ENCODE peak calls at places on chromosomes 13 and 19, in seven cellular contexts. S, L, C, R, F, K and N are unnamed samples.

GRCh38 chr13:25169356-25169755 is 2.7 kb downstream of the AMER2 start:
- DNase-seq in F (no peak), R (no peak), K (no peak), C (no peak), L (no peak), S (no peak), N (no peak)

GRCh38 chr19:52170863-52171320 is 529 bp downstream of the ZNF836 start:
- DNase-seq in F (peak), S (no peak), C (peak), R (no peak), K (peak), L (no peak), N (peak)

GRCh38 chr19:33098023-33098652 is 17.2 kb downstream of the GPATCH1 start:
- DNase-seq in F (no peak), L (no peak), C (no peak), S (no peak), K (no peak), R (no peak), N (no peak)

GRCh38 chr19:50368649-50369570 is 3.5 kb upstream of the NAPSA start:
- DNase-seq in L (peak), C (peak), S (peak), K (peak), R (peak), F (peak), N (peak)

GRCh38 chr19:35216833-35217707 is 11.5 kb downstream of the FAM187B start:
- DNase-seq in K (no peak), F (peak), S (no peak), C (no peak), R (no peak), L (peak), N (no peak)

GRCh38 chr19:543912-544608 is at the start of gene GZMM:
- DNase-seq in S (no peak), C (no peak), F (peak), K (no peak), L (peak), R (no peak), N (no peak)

GRCh38 chr13:111153977-111154332 is 38.8 kb downstream of the ARHGEF7 start:
- DNase-seq in K (peak), F (no peak), S (no peak), R (no peak), L (peak), C (no peak), N (no peak)

GRCh38 chr13:97456047-97456446 is 22.1 kb downstream of the RAP2A start:
- DNase-seq in C (no peak), K (no peak), R (no peak), L (no peak), S (no peak), F (no peak), N (no peak)

GRCh38 chr13:42041684-42042035 is 6.8 kb upstream of the DGKH start:
- DNase-seq in K (peak), F (no peak), L (peak), C (no peak), S (no peak), R (peak), N (peak)

GRCh38 chr13:99691552-99691951 is 190.3 kb downstream of the TM9SF2 start:
- DNase-seq in L (no peak), R (no peak), K (no peak), S (no peak), F (no peak), C (no peak), N (no peak)

GRCh38 chr19:1172353-1173159 is 1.5 kb downstream of the SBNO2 start:
- DNase-seq in S (no peak), R (peak), K (peak), C (peak), L (no peak), F (peak), N (no peak)

GRCh38 chr13:113616991-113617749 is 32.6 kb downstream of the TFDP1 start:
- DNase-seq in S (no peak), L (no peak), R (no peak), F (no peak), C (no peak), K (no peak), N (no peak)

GRCh38 chr13:98959775-98960325 is 18.0 kb downstream of the DOCK9 start:
- DNase-seq in C (no peak), R (no peak), F (no peak), S (no peak), K (no peak), L (no peak), N (no peak)

GRCh38 chr13:40158218-40158617 is 502.8 kb downstream of the COG6 start:
- DNase-seq in R (no peak), F (no peak), K (no peak), L (no peak), C (peak), S (no peak), N (no peak)

GRCh38 chr19:51695702-51696315 is 2.7 kb downstream of the SPACA6 start:
- DNase-seq in F (no peak), S (no peak), L (no peak), K (no peak), R (no peak), C (no peak), N (no peak)

GRCh38 chr13:66809496-66809895 is 420.6 kb downstream of the PCDH9 start:
- DNase-seq in C (no peak), R (no peak), S (no peak), L (no peak), F (no peak), K (no peak), N (no peak)

GRCh38 chr19:13160557-13160956 is 10.3 kb downstream of the IER2 start:
- DNase-seq in C (no peak), K (no peak), L (no peak), F (no peak), R (no peak), S (no peak), N (no peak)

GRCh38 chr19:35868823-35869326 is 501 bp downstream of the APLP1 start:
- DNase-seq in F (no peak), S (no peak), R (no peak), C (no peak), L (no peak), K (no peak), N (no peak)

GRCh38 chr19:55056827-55057226 is 6.1 kb downstream of the RDH13 start:
- DNase-seq in C (no peak), F (no peak), L (no peak), R (no peak), S (no peak), K (no peak), N (no peak)
- TF ChIP-seq POLR2AphosphoS5 in C (no peak), F (no peak), L (no peak), R (no peak), S (peak), K (no peak), N (no peak)

GRCh38 chr19:19461671-19462622 is 53.4 kb downstream of the TSSK6 start:
- DNase-seq in R (no peak), S (no peak), F (peak), L (peak), K (peak), C (peak), N (no peak)

GRCh38 chr19:19461306-19461670 is 54.1 kb downstream of the TSSK6 start:
- DNase-seq in L (no peak), K (no peak), R (no peak), F (no peak), C (no peak), S (no peak), N (no peak)

GRCh38 chr19:19464339-19465098 is 50.8 kb downstream of the TSSK6 start:
- DNase-seq in F (no peak), S (no peak), L (no peak), C (peak), R (no peak), K (no peak), N (no peak)

GRCh38 chr19:19465436-19466070 is 49.8 kb downstream of the TSSK6 start:
- DNase-seq in C (no peak), S (no peak), L (no peak), K (no peak), F (no peak), R (no peak), N (no peak)

GRCh38 chr19:19463348-19464117 is 51.8 kb downstream of the TSSK6 start:
- DNase-seq in S (no peak), F (no peak), K (peak), L (no peak), R (no peak), C (peak), N (no peak)
- TF ChIP-seq POLR2AphosphoS5 in S (no peak), F (no peak), K (peak), L (no peak), R (no peak), C (no peak), N (no peak)

GRCh38 chr19:17871878-17872250 is at the start of gene SLC5A5:
- DNase-seq in K (no peak), F (peak), R (no peak), C (no peak), S (no peak), L (peak), N (no peak)

GRCh38 chr19:17872251-17873001 is 681 bp downstream of the SLC5A5 start:
- DNase-seq in C (no peak), S (no peak), R (no peak), K (no peak), F (peak), L (no peak), N (no peak)

GRCh38 chr19:17873661-17874422 is 2.1 kb downstream of the SLC5A5 start:
- DNase-seq in K (no peak), C (no peak), L (peak), F (peak), S (peak), R (no peak), N (peak)

GRCh38 chr19:17877696-17878095 is 6.0 kb downstream of the SLC5A5 start:
- DNase-seq in S (no peak), K (no peak), R (no peak), C (no peak), F (no peak), L (no peak), N (no peak)

GRCh38 chr19:17874423-17875135 is 2.8 kb downstream of the SLC5A5 start:
- DNase-seq in L (no peak), F (no peak), C (no peak), R (no peak), K (no peak), S (no peak), N (no peak)
- TF ChIP-seq POLR2AphosphoS5 in L (no peak), F (no peak), C (no peak), R (no peak), K (no peak), S (no peak), N (no peak)

GRCh38 chr13:44300895-44301638 is 72.6 kb upstream of the SERP2 start:
- DNase-seq in R (peak), K (peak), F (no peak), S (peak), C (peak), L (no peak), N (peak)
- TF ChIP-seq POLR2AphosphoS5 in R (no peak), K (peak), F (no peak), S (peak), C (no peak), L (no peak), N (no peak)

DNA sequence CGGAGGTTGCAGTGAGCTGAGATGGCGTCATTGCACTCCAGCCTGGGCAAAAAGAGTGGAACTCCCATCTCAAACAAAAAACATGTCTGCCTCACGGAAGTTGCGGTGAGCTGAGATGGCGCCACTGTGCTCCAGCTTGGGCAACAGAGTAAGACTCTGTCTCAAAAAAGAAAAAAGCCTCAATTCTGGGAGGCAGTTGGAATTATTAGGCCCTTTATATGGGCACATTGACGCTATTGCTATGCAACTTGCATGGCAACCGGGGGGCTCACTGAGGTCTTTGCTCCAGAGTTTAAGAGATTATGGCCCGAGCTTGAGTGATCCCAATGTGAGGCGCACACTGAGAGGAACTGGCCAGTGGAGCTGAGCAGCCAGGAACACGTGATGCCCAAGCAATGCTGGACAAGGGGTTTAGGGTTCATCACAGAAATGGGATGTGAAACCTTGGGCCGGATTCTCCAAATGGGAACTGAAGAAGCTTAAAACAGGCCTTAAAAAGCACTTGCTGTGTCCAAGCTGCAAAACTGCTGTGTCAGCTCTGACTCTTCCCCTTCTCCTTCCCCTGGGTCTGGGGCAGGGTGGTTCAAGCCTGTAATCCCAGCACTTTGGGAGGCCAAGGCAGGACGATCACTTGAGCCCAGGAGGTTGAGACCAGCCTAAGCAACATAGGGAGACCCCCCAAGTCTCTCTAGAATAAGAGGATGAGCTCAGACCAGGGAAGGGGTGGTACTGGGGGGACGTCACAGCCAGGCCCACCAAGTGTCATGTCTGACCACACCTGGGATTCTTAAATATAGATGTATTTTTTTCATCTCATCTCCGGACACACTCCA is 2.5 kb downstream of the FTL start:
- DNase-seq in F (peak), S (no peak), R (no peak), C (no peak), L (peak), K (peak), N (no peak)
- TF ChIP-seq POLR2AphosphoS5 in F (peak), S (no peak), R (no peak), C (no peak), L (peak), K (peak), N (peak)

GRCh38 chr13:34161829-34162544 is 344.0 kb downstream of the RFC3 start:
- DNase-seq in S (no peak), R (no peak), K (no peak), L (no peak), C (peak), F (no peak), N (no peak)
- TF ChIP-seq POLR2AphosphoS5 in S (no peak), R (no peak), K (peak), L (no peak), C (no peak), F (no peak), N (no peak)

GRCh38 chr13:70579941-70580340 is 471.7 kb upstream of the KLHL1 start:
- DNase-seq in K (no peak), F (no peak), S (no peak), R (no peak), C (no peak), L (no peak), N (no peak)
- TF ChIP-seq POLR2AphosphoS5 in K (no peak), F (no peak), S (no peak), R (no peak), C (no peak), L (no peak), N (no peak)

GRCh38 chr19:40717325-40717879 is 490 bp downstream of the ITPKC start:
- DNase-seq in R (peak), L (peak), S (no peak), K (peak), F (no peak), C (no peak), N (no peak)
- TF ChIP-seq POLR2AphosphoS5 in R (no peak), L (no peak), S (no peak), K (no peak), F (no peak), C (no peak), N (no peak)